ENCODE peak calls at places on chromosomes 2 and 18, in five cellular contexts. Z is neural progenitor cell; D is stimulated activated CD4-positive, alpha-beta T cell treated with anti-CD3 and anti-CD28 coated beads, Interleukin-2, amount 100 ng/mL, for 48 hours; O is amniotic stem cell; C is stimulated activated CD8-positive, alpha-beta memory T cell treated with anti-CD3 and anti-CD28 coated beads, Interleukin-12 subunit alpha, Interleukin-12 subunit beta, amount 100 ng/mL, for 1 hour. G is an unnamed sample.

GRCh38 chr2:111162718-111163331 is 42.1 kb downstream of the BCL2L11 start:
- DNase-seq in Z (no peak), D (no peak), O (no peak), C (no peak), G (no peak)

GRCh38 chr2:70732736-70733427 is 35.1 kb downstream of the ADD2 start:
- DNase-seq in Z (no peak), D (no peak), O (no peak), C (no peak), G (no peak)

GRCh38 chr2:18614042-18614441 is 24.7 kb upstream of the NT5C1B start:
- DNase-seq in Z (no peak), D (no peak), O (no peak), C (no peak), G (no peak)

GRCh38 chr18:44624052-44624451 is 56.6 kb upstream of the SETBP1 start:
- DNase-seq in Z (no peak), D (no peak), O (no peak), C (no peak), G (no peak)

GRCh38 chr2:223944166-223944703 is 900 bp downstream of the WDFY1 start:
- DNase-seq in Z (peak; percentile 71), D (no peak), O (no peak), C (no peak), G (peak; percentile 9)

GRCh38 chr2:215888680-215889079 is 124.7 kb downstream of the MREG start:
- DNase-seq in Z (no peak), D (no peak), O (no peak), C (no peak), G (no peak)

GRCh38 chr2:120959426-120959825 is 223.8 kb downstream of the GLI2 start:
- DNase-seq in Z (no peak), D (no peak), O (no peak), C (no peak), G (no peak)

GRCh38 chr2:10019174-10019971 is 24.0 kb upstream of the KLF11 start:
- DNase-seq in Z (no peak), D (no peak), O (no peak), C (no peak), G (no peak)

GRCh38 chr2:127661072-127661618 is 14.2 kb downstream of the LIMS2 start:
- DNase-seq in Z (no peak), D (no peak), O (no peak), C (no peak), G (no peak)

GRCh38 chr2:164621761-164622105 is 451 bp upstream of the GRB14 start:
- DNase-seq in Z (no peak), D (no peak), O (no peak), C (no peak), G (no peak)

GRCh38 chr2:170177950-170178781 is at the start of gene MYO3B:
- DNase-seq in Z (no peak), D (no peak), O (no peak), C (no peak), G (no peak)

GRCh38 chr2:14072338-14072737 is 560.2 kb upstream of the LRATD1 start:
- DNase-seq in Z (no peak), D (no peak), O (no peak), C (no peak), G (no peak)

GRCh38 chr2:174172802-174173355 is 75.5 kb downstream of the OLA1 start:
- DNase-seq in Z (no peak), D (no peak), O (no peak), C (no peak), G (no peak)

GRCh38 chr2:48900321-48901014 is 144.9 kb upstream of the LHCGR start:
- DNase-seq in Z (peak; percentile 9), D (no peak), O (no peak), C (no peak), G (no peak)

GRCh38 chr2:32210767-32211408 is 45.2 kb downstream of the SLC30A6 start:
- DNase-seq in Z (peak; percentile 3), D (no peak), O (no peak), C (no peak), G (no peak)